ENCODE peak calls at places on chromosomes 4 and X, in seven cellular contexts. O is NCI-H460, I is H4, C is T-helper 9 cell, T is cardiac fibroblast, Q is HCEC 1CT, D is T-cell. K is an unnamed sample.

GRCh38 chrX:154411981-154412340 is 622 bp downstream of the TAFAZZIN start:
- DNase-seq in O (no peak), I (peak; percentile 50), C (peak; percentile 21), T (peak; percentile 53), Q (peak; percentile 38), D (no peak), K (no peak)

GRCh38 chr4:8278421-8279287 is 9.1 kb downstream of the HTRA3 start:
- DNase-seq in O (no peak), I (peak; percentile 72), C (no peak), T (peak; percentile 91), Q (peak; percentile 71), D (no peak), K (no peak)

GRCh38 chr4:85548116-85548515 is 73.2 kb downstream of the ARHGAP24 start:
- DNase-seq in O (no peak), I (no peak), C (no peak), T (no peak), Q (no peak), D (no peak), K (no peak)

GRCh38 chr4:85970535-85970934 is 389.3 kb downstream of the MAPK10 start:
- DNase-seq in O (no peak), I (no peak), C (no peak), T (peak; percentile 34), Q (no peak), D (no peak), K (no peak)

GRCh38 chrX:154717824-154718223 is 33.1 kb downstream of the GAB3 start:
- DNase-seq in O (no peak), I (peak; percentile 84), C (no peak), T (peak; percentile 58), Q (no peak), D (no peak), K (no peak)

GRCh38 chrX:103063191-103063845 is 653 bp downstream of the BEX1 start:
- DNase-seq in O (no peak), I (peak; percentile 38), C (no peak), T (peak; percentile 34), Q (peak; percentile 20), D (no peak), K (no peak)

GRCh38 chr4:1600811-1601532 is 83.1 kb downstream of the FAM53A start:
- DNase-seq in O (no peak), I (no peak), C (no peak), T (no peak), Q (no peak), D (no peak), K (no peak)

GRCh38 chr4:47525154-47525819 is 40.2 kb downstream of the ATP10D start:
- DNase-seq in O (peak; percentile 72), I (peak; percentile 91), C (no peak), T (peak; percentile 94), Q (peak; percentile 92), D (no peak), K (no peak)

GRCh38 chrX:22078117-22078516 is 46.0 kb downstream of the PHEX start:
- DNase-seq in O (no peak), I (no peak), C (no peak), T (no peak), Q (no peak), D (no peak), K (no peak)

GRCh38 chr4:3352918-3353594 is 60.2 kb downstream of the RGS12 start:
- DNase-seq in O (no peak), I (no peak), C (no peak), T (no peak), Q (no peak), D (no peak), K (no peak)

GRCh38 chrX:149371984-149372383 is 133.1 kb downstream of the IDS start:
- DNase-seq in O (no peak), I (no peak), C (no peak), T (no peak), Q (no peak), D (no peak), K (no peak)

GRCh38 chr4:149441338-149441737 is 374.3 kb downstream of the IQCM start:
- DNase-seq in O (no peak), I (peak; percentile 74), C (no peak), T (peak; percentile 16), Q (peak; percentile 65), D (no peak), K (no peak)

GRCh38 chr4:126223784-126224407 is 909.1 kb downstream of the FAT4 start:
- DNase-seq in O (peak; percentile 6), I (peak; percentile 9), C (no peak), T (peak; percentile 44), Q (peak; percentile 2), D (no peak), K (no peak)

GRCh38 chr4:48945981-48946380 is 39.4 kb upstream of the OCIAD2 start:
- DNase-seq in O (no peak), I (no peak), C (no peak), T (no peak), Q (no peak), D (no peak), K (no peak)

GRCh38 chr4:17781831-17782287 is 438 bp upstream of the FAM184B start:
- DNase-seq in O (no peak), I (no peak), C (no peak), T (no peak), Q (no peak), D (no peak), K (no peak)

GRCh38 chr4:8644966-8645752 is 52.6 kb downstream of the CPZ start:
- DNase-seq in O (no peak), I (no peak), C (no peak), T (no peak), Q (no peak), D (no peak), K (no peak)

GRCh38 chrX:13101439-13102139 is 57.2 kb upstream of the FAM9C start:
- DNase-seq in O (peak; percentile 90), I (peak; percentile 86), C (peak; percentile 33), T (peak; percentile 91), Q (peak; percentile 88), D (no peak), K (peak; percentile 43)

GRCh38 chrX:119694601-119695534 is 1.9 kb upstream of the SEPTIN6 start:
- DNase-seq in O (no peak), I (no peak), C (no peak), T (no peak), Q (no peak), D (no peak), K (no peak)

GRCh38 chr4:86011117-86011516 is 348.7 kb downstream of the MAPK10 start:
- DNase-seq in O (peak; percentile 26), I (no peak), C (no peak), T (peak; percentile 94), Q (peak; percentile 66), D (no peak), K (no peak)

GRCh38 chr4:10006236-10006603 is 15.1 kb downstream of the SLC2A9 start:
- DNase-seq in O (peak; percentile 74), I (peak; percentile 87), C (no peak), T (peak; percentile 74), Q (no peak), D (no peak), K (no peak)

GRCh38 chr4:2132438-2132837 is 73.3 kb downstream of the NAT8L start:
- DNase-seq in O (no peak), I (no peak), C (no peak), T (no peak), Q (no peak), D (no peak), K (no peak)

GRCh38 chr4:186688150-186688943 is 35.3 kb downstream of the FAT1 start:
- DNase-seq in O (no peak), I (no peak), C (no peak), T (no peak), Q (no peak), D (no peak), K (no peak)

GRCh38 chr4:53786632-53787031 is 195.3 kb upstream of the LNX1 start:
- DNase-seq in O (no peak), I (peak; percentile 50), C (no peak), T (peak; percentile 61), Q (peak; percentile 65), D (no peak), K (no peak)

GRCh38 chr4:8260656-8261111 is 8.9 kb upstream of the HTRA3 start:
- DNase-seq in O (no peak), I (peak; percentile 51), C (no peak), T (peak; percentile 67), Q (peak; percentile 73), D (no peak), K (no peak)

GRCh38 chrX:153929576-153929975 is 3.5 kb upstream of the ARHGAP4 start:
- DNase-seq in O (no peak), I (no peak), C (no peak), T (no peak), Q (no peak), D (no peak), K (no peak)

GRCh38 chrX:55579115-55579514 is 44.1 kb upstream of the FOXR2 start:
- DNase-seq in O (no peak), I (no peak), C (no peak), T (no peak), Q (no peak), D (no peak), K (no peak)

GRCh38 chr4:162782778-162783507 is 383.7 kb downstream of the NAF1 start:
- DNase-seq in O (no peak), I (no peak), C (no peak), T (peak; percentile 21), Q (no peak), D (no peak), K (no peak)

GRCh38 chrX:105610401-105610800 is 211.9 kb upstream of the NRK start:
- DNase-seq in O (no peak), I (peak; percentile 39), C (no peak), T (no peak), Q (peak; percentile 75), D (no peak), K (no peak)

K was measured in CD4-positive, alpha-beta T cell.